ENCODE peak calls at places on chromosomes 1 and 21, in eight cellular contexts. K, I, L, E, H, Z, P and V are unnamed samples.

GRCh38 chr1:207805841-207806421 is 54.1 kb downstream of the CD46 start:
- DNase-seq in E (peak), K (peak), L (no peak), H (peak), P (peak), Z (peak), I (peak), V (no peak)

GRCh38 chr1:59885160-59885832 is 41.3 kb downstream of the CYP2J2 start:
- DNase-seq in L (peak), P (no peak), K (no peak), Z (no peak), I (no peak), H (no peak), E (no peak), V (no peak)

GRCh38 chr1:1429671-1430073 is 5.8 kb upstream of the VWA1 start:
- DNase-seq in E (no peak), K (no peak), P (peak), L (no peak), Z (peak), I (peak), H (no peak), V (no peak)

GRCh38 chr21:30194701-30195299 is 21.1 kb downstream of the CLDN8 start:
- DNase-seq in K (no peak), P (peak), H (no peak), E (peak), L (peak), Z (peak), I (no peak), V (no peak)

GRCh38 chr1:230387296-230387695 is 38.8 kb downstream of the PGBD5 start:
- DNase-seq in L (no peak), P (no peak), I (no peak), K (no peak), H (no peak), Z (no peak), E (peak), V (no peak)

GRCh38 chr1:239126881-239127280 is 259.5 kb upstream of the CHRM3 start:
- DNase-seq in Z (no peak), L (no peak), I (no peak), H (no peak), E (no peak), K (no peak), P (no peak), V (peak)

GRCh38 chr1:199463521-199464127 is 563.9 kb upstream of the NR5A2 start:
- DNase-seq in K (peak), E (peak), H (no peak), I (no peak), Z (peak), P (peak), L (peak), V (no peak)

GRCh38 chr21:42313501-42313969 is 1.7 kb downstream of the TFF3 start:
- DNase-seq in H (no peak), K (no peak), L (peak), P (no peak), I (no peak), E (peak), Z (no peak), V (no peak)

GRCh38 chr1:20590313-20590777 is 1.4 kb downstream of the CDA start:
- DNase-seq in L (no peak), H (no peak), Z (no peak), K (no peak), P (peak), I (peak), E (no peak), V (no peak)

GRCh38 chr1:34879230-34879629 is 19.7 kb upstream of the SMIM12 start:
- DNase-seq in K (no peak), L (no peak), P (no peak), I (no peak), H (no peak), Z (no peak), E (peak), V (no peak)

GRCh38 chr1:54135436-54136120 is 17.2 kb downstream of the CDCP2 start:
- DNase-seq in H (no peak), E (no peak), I (no peak), P (no peak), Z (no peak), K (no peak), L (no peak), V (no peak)

GRCh38 chr1:21284206-21285137 is 5.8 kb downstream of the ECE1 start:
- DNase-seq in E (no peak), I (no peak), K (no peak), Z (no peak), P (no peak), H (no peak), L (no peak), V (no peak)

GRCh38 chr21:42003051-42003461 is 7.1 kb downstream of the ZBTB21 start:
- DNase-seq in L (no peak), Z (no peak), H (no peak), K (no peak), E (no peak), P (no peak), I (no peak), V (no peak)

GRCh38 chr1:182195733-182196132 is 134.2 kb upstream of the ZNF648 start:
- DNase-seq in L (no peak), Z (no peak), E (no peak), I (no peak), K (no peak), P (no peak), H (no peak), V (no peak)

GRCh38 chr1:228362141-228362883 is 44.3 kb downstream of the TRIM11 start:
- DNase-seq in K (no peak), E (no peak), I (no peak), L (no peak), Z (no peak), P (no peak), H (peak), V (peak)

GRCh38 chr1:199995096-199995685 is 32.3 kb upstream of the NR5A2 start:
- DNase-seq in H (no peak), L (no peak), P (no peak), K (no peak), E (no peak), I (no peak), Z (no peak), V (no peak)

GRCh38 chr1:170593173-170593572 is 61.2 kb downstream of the GORAB start:
- DNase-seq in I (no peak), L (no peak), H (no peak), E (no peak), P (no peak), Z (no peak), K (no peak), V (no peak)

GRCh38 chr1:160177231-160177630 is 13.1 kb upstream of the CASQ1 start:
- DNase-seq in H (no peak), K (no peak), E (peak), P (no peak), L (no peak), I (no peak), Z (no peak), V (no peak)
- TF ChIP-seq CTCF in H (no peak), K (no peak), E (no peak), P (no peak), L (no peak), I (no peak), Z (no peak), V (no peak)

DNA sequence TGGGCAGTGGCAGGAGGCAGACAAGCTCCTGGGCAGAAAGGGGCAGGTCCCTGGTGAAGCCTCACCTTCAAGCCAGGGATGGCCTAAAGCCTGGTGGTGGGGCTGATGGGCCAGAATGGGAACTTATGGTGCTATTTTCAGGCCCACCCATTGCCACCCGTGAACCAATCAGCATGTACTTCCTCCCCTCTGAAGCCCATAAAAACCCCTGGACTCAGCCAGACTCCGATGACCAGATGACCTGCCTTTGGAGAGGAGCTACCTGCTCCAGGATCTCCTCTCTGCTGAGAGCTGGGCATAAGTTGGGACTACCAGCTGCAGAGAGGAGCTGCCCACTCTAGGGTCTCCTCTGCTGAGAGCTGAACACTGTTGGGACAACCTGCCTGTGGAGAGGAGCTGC is 7.8 kb upstream of the BCL10 start:
- DNase-seq in I (no peak), L (no peak), H (no peak), K (no peak), E (no peak), P (no peak), Z (no peak), V (no peak)
- H3K4me3 ChIP-seq in I (no peak), L (no peak), H (no peak), K (no peak), E (no peak), P (no peak), Z (no peak), V (no peak)

GRCh38 chr1:108692724-108693655 is 880 bp downstream of the PRPF38B start:
- DNase-seq in I (peak), K (peak), P (peak), E (no peak), H (peak), L (peak), Z (peak), V (peak)
- TF ChIP-seq CTCF in I (peak), K (peak), P (peak), E (peak), H (no peak), L (peak), Z (peak), V (no peak)

GRCh38 chr1:213070399-213070798 is 19.4 kb downstream of the RPS6KC1 start:
- DNase-seq in H (no peak), K (peak), E (no peak), P (peak), I (no peak), L (no peak), Z (peak), V (no peak)
- H3K4me3 ChIP-seq in H (no peak), K (no peak), E (no peak), P (no peak), I (no peak), L (no peak), Z (no peak), V (no peak)

GRCh38 chr1:25239681-25240541 is 7.3 kb downstream of the RSRP1 start:
- DNase-seq in I (peak), P (peak), K (peak), H (peak), E (peak), Z (peak), L (peak), V (peak)
- TF ChIP-seq CTCF in I (peak), P (peak), K (peak), H (peak), E (peak), Z (peak), L (peak), V (peak)

GRCh38 chr1:116735246-116735645 is 19.0 kb upstream of the CD2 start:
- DNase-seq in P (no peak), E (peak), L (no peak), K (no peak), H (no peak), Z (no peak), I (no peak), V (no peak)

GRCh38 chr1:116738673-116739370 is 15.4 kb upstream of the CD2 start:
- DNase-seq in L (no peak), Z (no peak), H (no peak), I (no peak), E (no peak), P (no peak), K (no peak), V (no peak)

GRCh38 chr1:116737855-116738318 is 16.3 kb upstream of the CD2 start:
- DNase-seq in H (no peak), K (no peak), E (peak), Z (no peak), P (no peak), I (no peak), L (no peak), V (no peak)

GRCh38 chr1:116739371-116740007 is 14.7 kb upstream of the CD2 start:
- DNase-seq in Z (no peak), L (no peak), K (no peak), P (no peak), E (peak), I (no peak), H (no peak), V (no peak)

GRCh38 chr1:116737020-116737854 is 17.0 kb upstream of the CD2 start:
- DNase-seq in Z (peak), E (peak), I (peak), H (no peak), L (peak), K (peak), P (peak), V (peak)
- H3K4me3 ChIP-seq in Z (no peak), E (no peak), I (no peak), H (no peak), L (no peak), K (no peak), P (no peak), V (no peak)

DNA sequence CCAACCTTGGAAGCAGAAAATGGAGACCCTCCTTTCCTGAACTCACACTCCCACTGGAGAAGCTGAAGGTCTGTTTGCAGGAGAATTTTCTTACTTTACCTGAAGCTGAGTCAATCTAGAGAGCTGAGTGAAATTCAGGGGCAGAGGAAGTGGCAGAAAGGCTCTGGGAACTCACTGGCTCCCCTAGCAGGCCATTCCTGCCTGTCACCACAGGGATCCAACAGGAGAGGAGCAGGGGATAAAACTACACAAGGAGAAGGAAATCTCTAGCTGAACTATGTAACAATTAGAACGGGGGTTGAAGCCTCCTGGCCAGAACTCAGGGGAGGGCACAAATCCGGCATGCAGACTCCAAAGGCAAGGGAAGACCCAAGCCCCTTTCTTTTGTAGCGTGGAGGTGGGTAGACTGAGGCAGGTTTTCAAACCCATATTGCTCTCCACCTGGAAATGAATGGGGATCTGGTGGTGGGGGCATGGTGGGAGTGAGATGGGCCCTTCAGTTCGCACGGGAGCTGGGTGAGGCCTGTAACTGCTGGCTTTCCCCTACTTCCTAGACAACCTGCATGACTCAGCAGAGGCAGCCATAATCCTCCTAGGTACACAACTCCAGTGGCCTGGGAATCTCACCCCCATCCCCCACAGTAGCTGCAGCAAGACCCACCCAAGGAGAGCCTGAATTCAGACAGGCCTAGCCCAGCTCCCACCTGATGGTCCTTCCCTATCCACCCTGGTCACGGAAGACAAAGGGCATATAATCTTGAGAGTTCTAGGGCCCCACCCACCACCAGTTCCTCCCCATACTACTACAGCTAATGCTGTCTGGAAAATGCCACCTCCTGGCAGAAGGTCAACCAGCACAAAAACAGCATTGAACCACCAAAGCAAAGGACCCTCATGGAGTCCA is 158.1 kb downstream of the LTN1 start:
- DNase-seq in H (no peak), E (peak), P (no peak), L (no peak), I (no peak), K (no peak), Z (no peak), V (no peak)
- TF ChIP-seq CTCF in H (no peak), E (peak), P (no peak), L (no peak), I (no peak), K (no peak), Z (no peak), V (no peak)

DNA sequence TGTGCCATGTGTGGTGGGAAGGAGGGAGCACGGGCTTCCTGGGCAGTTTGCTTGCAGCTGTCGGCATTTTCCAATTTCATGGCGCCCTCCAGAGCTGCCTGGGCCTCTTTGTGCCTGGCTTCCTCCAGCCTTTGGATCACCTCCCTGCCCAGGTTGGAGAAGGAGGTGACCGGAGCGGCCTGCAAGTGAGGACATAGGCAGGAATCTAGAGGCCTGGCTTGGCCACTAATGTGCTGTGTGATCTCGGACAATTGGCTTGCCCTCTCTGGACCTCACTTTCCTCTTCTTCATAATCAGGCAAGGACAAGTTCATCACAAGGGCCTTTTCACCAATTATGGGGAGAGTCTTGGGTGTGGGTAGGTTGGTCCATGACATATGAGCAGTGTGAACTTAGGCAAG is 245.1 kb downstream of the MATN1 start:
- DNase-seq in K (no peak), H (no peak), I (no peak), L (no peak), Z (no peak), E (no peak), P (no peak), V (no peak)
- H3K4me3 ChIP-seq in K (no peak), H (no peak), I (no peak), L (no peak), Z (no peak), E (no peak), P (no peak), V (no peak)

DNA sequence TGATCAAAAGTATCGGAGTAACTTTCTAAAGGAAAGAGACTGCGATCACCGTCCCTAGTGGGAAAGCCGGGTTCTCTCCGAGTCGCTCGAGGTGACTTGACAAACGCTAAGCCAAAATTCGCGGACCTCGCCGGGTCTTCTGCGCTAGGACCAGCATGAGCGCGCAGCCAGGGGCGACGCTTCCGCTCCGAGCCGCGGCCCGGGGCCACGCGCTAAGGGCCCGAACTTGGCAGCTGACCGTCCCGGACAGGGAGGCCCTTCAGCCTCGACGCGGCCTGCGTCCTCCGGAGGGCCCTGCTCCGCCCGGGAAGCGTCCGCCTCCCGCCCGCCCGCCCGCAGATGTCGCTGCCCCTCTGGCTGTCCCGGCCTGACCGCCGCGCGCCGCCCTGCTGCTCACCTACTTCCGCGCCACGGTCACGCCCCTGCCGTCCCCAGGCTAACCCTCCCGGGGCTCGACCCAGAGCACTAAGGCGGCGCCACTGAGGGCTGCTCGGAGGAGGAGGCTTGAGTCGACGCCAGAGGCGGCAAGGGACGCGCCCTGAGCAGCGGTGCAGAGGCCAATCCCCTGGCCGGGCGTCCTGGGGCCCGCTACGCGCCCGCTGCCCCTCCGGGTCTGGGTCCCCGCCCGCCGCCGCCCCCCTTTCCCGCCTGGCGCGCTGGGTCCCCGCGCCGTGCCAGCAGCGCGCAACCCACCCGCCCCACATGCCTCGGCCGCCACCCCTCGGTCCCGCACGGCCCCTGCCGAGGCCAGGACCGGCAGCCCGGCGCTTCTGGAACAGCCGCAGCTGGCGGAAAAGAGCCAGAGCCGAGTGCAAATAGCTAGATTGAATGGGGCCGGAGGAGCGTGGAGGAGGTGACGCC is 896 bp upstream of the DUSP10 start:
- DNase-seq in H (peak), K (no peak), P (peak), L (peak), I (peak), E (peak), Z (peak), V (peak)
- TF ChIP-seq CTCF in H (peak), K (no peak), P (peak), L (no peak), I (peak), E (peak), Z (peak), V (peak)

GRCh38 chr1:4271338-4271998 is 371.4 kb upstream of the C1orf174 start:
- DNase-seq in K (no peak), H (no peak), L (no peak), E (peak), I (no peak), Z (no peak), P (no peak), V (no peak)
- H3K4me3 ChIP-seq in K (no peak), H (no peak), L (no peak), E (no peak), I (no peak), Z (no peak), P (no peak), V (no peak)